ENCODE peak calls at places on chromosomes 6 and 20, in seven cellular contexts. One of them, this sample, is unnamed.

GRCh38 chr6:93468291-93468690 is 48.9 kb upstream of the EPHA7 start:
- DNase-seq in glutamatergic neuron: no peak
- DNase-seq in MCF 10A: no peak
- DNase-seq in lower lobe of right lung: no peak
- DNase-seq in transverse colon: no peak
- DNase-seq in foreskin fibroblast: peak; percentile 8
- DNase-seq in IMR-90: no peak
- DNase-seq in this sample: no peak

GRCh38 chr6:168794515-168794914 is 353.5 kb downstream of the SMOC2 start:
- DNase-seq in glutamatergic neuron: no peak
- DNase-seq in MCF 10A: peak; percentile 42
- DNase-seq in lower lobe of right lung: no peak
- DNase-seq in transverse colon: no peak
- DNase-seq in foreskin fibroblast: no peak
- DNase-seq in IMR-90: no peak
- DNase-seq in this sample: no peak

GRCh38 chr6:108008363-108008762 is 50.4 kb upstream of the SEC63 start:
- DNase-seq in glutamatergic neuron: no peak
- DNase-seq in MCF 10A: no peak
- DNase-seq in lower lobe of right lung: no peak
- DNase-seq in transverse colon: no peak
- DNase-seq in foreskin fibroblast: no peak
- DNase-seq in IMR-90: no peak
- DNase-seq in this sample: no peak

GRCh38 chr6:121463087-121463486 is 27.6 kb downstream of the GJA1 start:
- DNase-seq in glutamatergic neuron: no peak
- DNase-seq in MCF 10A: no peak
- DNase-seq in lower lobe of right lung: no peak
- DNase-seq in transverse colon: no peak
- DNase-seq in foreskin fibroblast: no peak
- DNase-seq in IMR-90: no peak
- DNase-seq in this sample: no peak

GRCh38 chr20:38139919-38140753 is 24.9 kb downstream of the TGM2 start:
- DNase-seq in glutamatergic neuron: peak; percentile 2
- DNase-seq in MCF 10A: peak; percentile 68
- DNase-seq in lower lobe of right lung: peak; percentile 45
- DNase-seq in transverse colon: peak; percentile 47
- DNase-seq in foreskin fibroblast: peak; percentile 57
- DNase-seq in IMR-90: no peak
- DNase-seq in this sample: no peak

GRCh38 chr6:25601797-25602679 is 50.0 kb upstream of the SCGN start:
- DNase-seq in glutamatergic neuron: no peak
- DNase-seq in MCF 10A: peak; percentile 58
- DNase-seq in lower lobe of right lung: no peak
- DNase-seq in transverse colon: no peak
- DNase-seq in foreskin fibroblast: peak; percentile 76
- DNase-seq in IMR-90: peak; percentile 67
- DNase-seq in this sample: no peak

GRCh38 chr6:158409451-158409850 is 97.2 kb downstream of the TULP4 start:
- DNase-seq in glutamatergic neuron: no peak
- DNase-seq in MCF 10A: no peak
- DNase-seq in lower lobe of right lung: no peak
- DNase-seq in transverse colon: no peak
- DNase-seq in foreskin fibroblast: peak; percentile 68
- DNase-seq in IMR-90: peak; percentile 75
- DNase-seq in this sample: no peak

GRCh38 chr20:37245671-37246237 is 15.9 kb downstream of the GHRH start:
- DNase-seq in glutamatergic neuron: no peak
- DNase-seq in MCF 10A: no peak
- DNase-seq in lower lobe of right lung: no peak
- DNase-seq in transverse colon: no peak
- DNase-seq in foreskin fibroblast: no peak
- DNase-seq in IMR-90: no peak
- DNase-seq in this sample: no peak

GRCh38 chr6:12813321-12813720 is 96.8 kb downstream of the PHACTR1 start:
- DNase-seq in glutamatergic neuron: no peak
- DNase-seq in MCF 10A: no peak
- DNase-seq in lower lobe of right lung: no peak
- DNase-seq in transverse colon: no peak
- DNase-seq in foreskin fibroblast: peak; percentile 62
- DNase-seq in IMR-90: no peak
- DNase-seq in this sample: no peak

GRCh38 chr6:12233693-12234551 is 56.2 kb upstream of the EDN1 start:
- DNase-seq in glutamatergic neuron: no peak
- DNase-seq in MCF 10A: peak; percentile 81
- DNase-seq in lower lobe of right lung: no peak
- DNase-seq in transverse colon: peak; percentile 28
- DNase-seq in foreskin fibroblast: peak; percentile 84
- DNase-seq in IMR-90: peak; percentile 84
- DNase-seq in this sample: no peak

GRCh38 chr6:89311853-89312531 is 3.1 kb downstream of the GABRR2 start:
- DNase-seq in glutamatergic neuron: peak; percentile 55
- DNase-seq in MCF 10A: peak; percentile 83
- DNase-seq in lower lobe of right lung: peak; percentile 78
- DNase-seq in transverse colon: peak; percentile 55
- DNase-seq in foreskin fibroblast: peak; percentile 83
- DNase-seq in IMR-90: peak; percentile 54
- DNase-seq in this sample: peak; percentile 49

GRCh38 chr20:34834459-34834893 is 9.0 kb upstream of the NCOA6 start:
- DNase-seq in glutamatergic neuron: no peak
- DNase-seq in MCF 10A: peak; percentile 46
- DNase-seq in lower lobe of right lung: no peak
- DNase-seq in transverse colon: no peak
- DNase-seq in foreskin fibroblast: peak; percentile 50
- DNase-seq in IMR-90: peak; percentile 45
- DNase-seq in this sample: no peak

GRCh38 chr20:53550590-53551187 is 43.0 kb downstream of the ZNF217 start:
- DNase-seq in glutamatergic neuron: no peak
- DNase-seq in MCF 10A: peak; percentile 45
- DNase-seq in lower lobe of right lung: no peak
- DNase-seq in transverse colon: no peak
- DNase-seq in foreskin fibroblast: no peak
- DNase-seq in IMR-90: no peak
- DNase-seq in this sample: no peak

GRCh38 chr20:62405981-62406513 is 1.0 kb downstream of the CABLES2 start:
- DNase-seq in glutamatergic neuron: no peak
- DNase-seq in MCF 10A: no peak
- DNase-seq in lower lobe of right lung: no peak
- DNase-seq in transverse colon: no peak
- DNase-seq in foreskin fibroblast: no peak
- DNase-seq in IMR-90: no peak
- DNase-seq in this sample: no peak

DNA sequence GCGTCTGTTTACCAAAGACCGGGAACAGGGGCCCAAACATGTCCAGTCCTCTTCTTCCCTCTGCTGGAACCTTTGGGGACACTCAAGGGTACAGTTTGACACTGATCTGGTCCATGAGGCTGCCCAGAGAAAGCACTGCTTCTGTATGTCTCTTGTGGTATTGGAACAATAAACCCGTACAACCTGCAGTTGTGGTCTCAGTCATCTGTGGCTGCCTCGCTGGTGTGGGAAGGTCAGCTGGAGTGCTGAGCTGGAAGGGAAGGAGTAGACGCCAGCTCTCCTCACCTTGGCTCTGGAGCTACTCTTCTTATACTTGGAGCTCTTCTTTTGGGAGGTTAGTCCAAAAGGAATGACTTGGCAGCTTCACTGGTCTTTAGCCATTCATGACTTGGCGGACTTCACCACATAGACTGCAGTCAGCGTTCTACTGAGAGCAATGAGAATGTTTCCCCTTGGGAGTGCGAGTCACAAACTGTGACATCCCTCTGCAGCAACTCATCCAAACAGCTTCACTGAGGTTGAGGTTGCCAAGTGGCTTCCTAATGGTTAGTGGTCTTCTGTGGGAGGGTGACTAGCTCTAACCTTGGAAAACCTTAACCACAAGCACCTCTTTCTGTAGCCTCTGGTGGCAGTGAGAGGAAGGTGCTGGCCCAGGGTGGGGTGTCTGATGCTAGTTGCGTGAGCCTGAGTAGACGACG is 81.2 kb downstream of the ASXL1 start:
- DNase-seq in glutamatergic neuron: no peak
- DNase-seq in MCF 10A: no peak
- DNase-seq in lower lobe of right lung: no peak
- DNase-seq in transverse colon: peak; percentile 5
- DNase-seq in foreskin fibroblast: peak; percentile 76
- DNase-seq in IMR-90: peak; percentile 92
- DNase-seq in this sample: no peak
- TF ChIP-seq CTCF in glutamatergic neuron: no peak
- TF ChIP-seq CTCF in MCF 10A: no peak
- TF ChIP-seq CTCF in lower lobe of right lung: no peak
- TF ChIP-seq CTCF in transverse colon: no peak
- TF ChIP-seq CTCF in foreskin fibroblast: no peak
- TF ChIP-seq CTCF in IMR-90: peak; percentile 21
- TF ChIP-seq CTCF in this sample: no peak

DNA sequence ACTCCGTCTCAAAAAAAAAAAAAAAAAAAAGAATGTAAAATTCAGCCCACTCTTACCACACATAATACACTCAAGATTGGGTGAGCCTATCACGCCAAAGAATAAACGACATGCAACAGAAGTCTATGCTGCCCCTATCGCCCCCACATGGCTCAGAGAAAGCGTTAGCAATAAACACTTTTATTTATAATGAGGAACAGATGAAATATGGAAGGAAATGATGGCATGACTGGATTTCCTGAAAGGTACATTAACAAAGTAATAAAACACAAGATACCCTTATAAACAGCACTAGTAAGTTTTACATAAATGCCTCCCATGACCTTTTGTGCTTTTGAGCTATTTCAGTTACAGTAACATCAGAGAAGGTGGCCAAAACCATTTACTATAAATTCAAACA is 71.5 kb upstream of the SCAF8 start:
- DNase-seq in glutamatergic neuron: no peak
- DNase-seq in MCF 10A: no peak
- DNase-seq in lower lobe of right lung: no peak
- DNase-seq in transverse colon: no peak
- DNase-seq in foreskin fibroblast: peak; percentile 21
- DNase-seq in IMR-90: no peak
- DNase-seq in this sample: no peak
- TF ChIP-seq CTCF in glutamatergic neuron: no peak
- TF ChIP-seq CTCF in MCF 10A: no peak
- TF ChIP-seq CTCF in lower lobe of right lung: no peak
- TF ChIP-seq CTCF in transverse colon: no peak
- TF ChIP-seq CTCF in foreskin fibroblast: peak; percentile 4
- TF ChIP-seq CTCF in IMR-90: no peak
- TF ChIP-seq CTCF in this sample: no peak

GRCh38 chr6:118187568-118188164 is 280.6 kb downstream of the SLC35F1 start:
- DNase-seq in glutamatergic neuron: no peak
- DNase-seq in MCF 10A: peak; percentile 66
- DNase-seq in lower lobe of right lung: no peak
- DNase-seq in transverse colon: no peak
- DNase-seq in foreskin fibroblast: no peak
- DNase-seq in IMR-90: no peak
- DNase-seq in this sample: no peak
- TF ChIP-seq CTCF in glutamatergic neuron: no peak
- TF ChIP-seq CTCF in MCF 10A: no peak
- TF ChIP-seq CTCF in lower lobe of right lung: no peak
- TF ChIP-seq CTCF in transverse colon: no peak
- TF ChIP-seq CTCF in foreskin fibroblast: no peak
- TF ChIP-seq CTCF in IMR-90: no peak
- TF ChIP-seq CTCF in this sample: no peak

GRCh38 chr6:7566617-7567173 is 23.3 kb upstream of the SNRNP48 start:
- DNase-seq in glutamatergic neuron: no peak
- DNase-seq in MCF 10A: no peak
- DNase-seq in lower lobe of right lung: no peak
- DNase-seq in transverse colon: no peak
- DNase-seq in foreskin fibroblast: no peak
- DNase-seq in IMR-90: no peak
- DNase-seq in this sample: no peak
- TF ChIP-seq CTCF in glutamatergic neuron: no peak
- TF ChIP-seq CTCF in MCF 10A: no peak
- TF ChIP-seq CTCF in lower lobe of right lung: no peak
- TF ChIP-seq CTCF in transverse colon: no peak
- TF ChIP-seq CTCF in foreskin fibroblast: no peak
- TF ChIP-seq CTCF in IMR-90: no peak
- TF ChIP-seq CTCF in this sample: no peak

DNA sequence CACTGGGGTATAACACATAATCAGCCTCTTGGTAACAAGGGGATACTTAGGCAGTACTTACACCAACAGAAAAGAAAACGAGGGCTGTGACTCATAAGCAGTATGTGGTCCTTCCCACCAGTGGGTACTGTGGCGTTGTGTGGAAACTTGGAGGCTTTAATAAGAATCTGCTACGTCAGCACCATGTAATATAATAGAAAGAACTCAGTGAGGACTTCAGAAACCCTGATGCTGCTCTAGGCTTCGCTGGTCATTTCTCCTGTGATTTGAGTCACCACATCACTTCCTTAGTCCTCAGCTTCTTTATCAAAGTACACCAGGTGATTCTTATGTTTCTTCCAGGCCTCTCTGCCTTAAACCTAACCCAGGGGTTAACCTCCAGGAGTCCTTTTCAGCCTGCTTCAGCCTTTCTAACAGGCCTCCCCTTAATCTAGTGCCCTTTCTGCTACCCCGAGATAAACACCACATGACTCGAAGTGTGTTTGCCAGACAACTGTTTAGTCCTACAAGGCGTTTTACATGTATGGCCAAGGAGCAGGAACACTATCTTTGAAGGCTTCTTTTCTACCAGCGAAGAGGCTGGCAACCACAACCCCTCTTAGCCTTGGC is 68.5 kb downstream of the FYN start:
- DNase-seq in glutamatergic neuron: no peak
- DNase-seq in MCF 10A: no peak
- DNase-seq in lower lobe of right lung: no peak
- DNase-seq in transverse colon: peak; percentile 24
- DNase-seq in foreskin fibroblast: peak; percentile 78
- DNase-seq in IMR-90: peak; percentile 74
- DNase-seq in this sample: no peak
- TF ChIP-seq CTCF in glutamatergic neuron: no peak
- TF ChIP-seq CTCF in MCF 10A: no peak
- TF ChIP-seq CTCF in lower lobe of right lung: peak; percentile 10
- TF ChIP-seq CTCF in transverse colon: no peak
- TF ChIP-seq CTCF in foreskin fibroblast: no peak
- TF ChIP-seq CTCF in IMR-90: peak; percentile 37
- TF ChIP-seq CTCF in this sample: no peak

GRCh38 chr6:45807610-45808009 is 208.1 kb downstream of the CLIC5 start:
- DNase-seq in glutamatergic neuron: no peak
- DNase-seq in MCF 10A: no peak
- DNase-seq in lower lobe of right lung: no peak
- DNase-seq in transverse colon: no peak
- DNase-seq in foreskin fibroblast: no peak
- DNase-seq in IMR-90: no peak
- DNase-seq in this sample: no peak

GRCh38 chr6:45806172-45806571 is 209.5 kb downstream of the CLIC5 start:
- DNase-seq in glutamatergic neuron: no peak
- DNase-seq in MCF 10A: no peak
- DNase-seq in lower lobe of right lung: peak; percentile 51
- DNase-seq in transverse colon: no peak
- DNase-seq in foreskin fibroblast: no peak
- DNase-seq in IMR-90: no peak
- DNase-seq in this sample: no peak

GRCh38 chr6:45808917-45809316 is 206.7 kb downstream of the CLIC5 start:
- DNase-seq in glutamatergic neuron: no peak
- DNase-seq in MCF 10A: no peak
- DNase-seq in lower lobe of right lung: no peak
- DNase-seq in transverse colon: peak; percentile 42
- DNase-seq in foreskin fibroblast: no peak
- DNase-seq in IMR-90: no peak
- DNase-seq in this sample: no peak

GRCh38 chr6:45812937-45813336 is 202.7 kb downstream of the CLIC5 start:
- DNase-seq in glutamatergic neuron: no peak
- DNase-seq in MCF 10A: no peak
- DNase-seq in lower lobe of right lung: no peak
- DNase-seq in transverse colon: no peak
- DNase-seq in foreskin fibroblast: peak; percentile 13
- DNase-seq in IMR-90: peak; percentile 6
- DNase-seq in this sample: no peak

GRCh38 chr6:45808041-45808440 is 207.6 kb downstream of the CLIC5 start:
- DNase-seq in glutamatergic neuron: no peak
- DNase-seq in MCF 10A: no peak
- DNase-seq in lower lobe of right lung: no peak
- DNase-seq in transverse colon: no peak
- DNase-seq in foreskin fibroblast: no peak
- DNase-seq in IMR-90: no peak
- DNase-seq in this sample: no peak
- TF ChIP-seq CTCF in glutamatergic neuron: no peak
- TF ChIP-seq CTCF in MCF 10A: no peak
- TF ChIP-seq CTCF in lower lobe of right lung: no peak
- TF ChIP-seq CTCF in transverse colon: no peak
- TF ChIP-seq CTCF in foreskin fibroblast: no peak
- TF ChIP-seq CTCF in IMR-90: no peak
- TF ChIP-seq CTCF in this sample: no peak